ENCODE peak calls at places on chromosomes 12 and 14, in seven cellular contexts. H, J, B, Z, L, U and R are unnamed samples.

GRCh38 chr12:7349418-7349817 is 45.5 kb downstream of the ACSM4 start:
- DNase-seq in Z (no peak), H (no peak), U (no peak), J (no peak), L (no peak), B (no peak), R (no peak)

GRCh38 chr14:43803076-43803689 is 703.9 kb downstream of the FSCB start:
- DNase-seq in Z (no peak), J (no peak), B (no peak), U (peak; percentile 56), H (no peak), L (no peak), R (no peak)

GRCh38 chr12:94769040-94769420 is 118.7 kb upstream of the TMCC3 start:
- DNase-seq in L (no peak), J (no peak), H (no peak), Z (no peak), U (no peak), B (no peak), R (no peak)

GRCh38 chr12:18897816-18898215 is 159.9 kb downstream of the CAPZA3 start:
- DNase-seq in U (no peak), J (no peak), L (no peak), H (no peak), B (no peak), Z (no peak), R (no peak)

GRCh38 chr14:81206115-81206514 is 14.6 kb downstream of the GTF2A1 start:
- DNase-seq in B (no peak), L (no peak), H (no peak), Z (no peak), U (peak; percentile 59), J (no peak), R (no peak)

GRCh38 chr12:40634431-40635131 is 57.7 kb upstream of the CNTN1 start:
- DNase-seq in U (no peak), H (no peak), L (no peak), J (no peak), B (no peak), Z (no peak), R (no peak)

GRCh38 chr12:122571821-122572220 is 44.8 kb downstream of the KNTC1 start:
- DNase-seq in L (no peak), J (no peak), Z (no peak), U (no peak), B (no peak), H (no peak), R (no peak)

GRCh38 chr12:55931780-55932545 is 1.0 kb downstream of the DGKA start:
- DNase-seq in J (peak; percentile 79), H (peak; percentile 41), L (no peak), U (no peak), B (peak; percentile 26), Z (peak; percentile 37), R (no peak)

GRCh38 chr12:130013771-130014484 is 110.1 kb upstream of the TMEM132D start:
- DNase-seq in J (no peak), B (peak; percentile 20), L (no peak), U (peak; percentile 57), Z (peak; percentile 13), H (peak; percentile 4), R (peak; percentile 85)

GRCh38 chr14:92724516-92725340 is 23.7 kb downstream of the LGMN start:
- DNase-seq in L (no peak), B (no peak), U (no peak), J (no peak), Z (peak; percentile 41), H (no peak), R (no peak)

GRCh38 chr14:59281613-59282012 is 93.1 kb downstream of the DAAM1 start:
- DNase-seq in L (no peak), Z (peak; percentile 77), J (no peak), B (peak; percentile 87), H (peak; percentile 76), U (peak; percentile 95), R (no peak)

GRCh38 chr12:6540181-6540877 is 6.0 kb downstream of the GAPDH start:
- DNase-seq in J (peak; percentile 95), L (peak; percentile 71), Z (peak; percentile 95), H (peak; percentile 95), B (peak; percentile 97), U (peak; percentile 77), R (peak; percentile 84)

GRCh38 chr14:55912344-55912743 is 205.9 kb upstream of the PELI2 start:
- DNase-seq in H (no peak), Z (no peak), J (no peak), U (peak; percentile 59), L (no peak), B (no peak), R (no peak)

GRCh38 chr12:103887738-103888137 is 42.5 kb upstream of the HSP90B1 start:
- DNase-seq in Z (no peak), J (no peak), L (no peak), H (peak; percentile 12), B (no peak), U (no peak), R (no peak)

GRCh38 chr12:103886398-103886797 is 43.8 kb upstream of the HSP90B1 start:
- DNase-seq in J (no peak), U (no peak), H (no peak), L (no peak), B (no peak), Z (no peak), R (no peak)

GRCh38 chr12:103881261-103881660 is 40.2 kb upstream of the NT5DC3 start:
- DNase-seq in U (no peak), H (no peak), L (no peak), Z (no peak), B (no peak), J (no peak), R (no peak)

GRCh38 chr12:103882861-103883596 is 42.0 kb upstream of the NT5DC3 start:
- DNase-seq in U (peak; percentile 89), J (no peak), Z (peak; percentile 7), B (no peak), H (no peak), L (no peak), R (no peak)

GRCh38 chr12:103884316-103884715 is 43.3 kb upstream of the NT5DC3 start:
- DNase-seq in B (peak; percentile 76), H (peak; percentile 73), U (peak; percentile 60), L (no peak), J (no peak), Z (peak; percentile 80), R (no peak)
- TF ChIP-seq CTCF in B (peak; percentile 74), H (peak; percentile 56), U (peak; percentile 83), L (no peak), J (no peak), Z (peak; percentile 58), R (peak; percentile 59)

DNA sequence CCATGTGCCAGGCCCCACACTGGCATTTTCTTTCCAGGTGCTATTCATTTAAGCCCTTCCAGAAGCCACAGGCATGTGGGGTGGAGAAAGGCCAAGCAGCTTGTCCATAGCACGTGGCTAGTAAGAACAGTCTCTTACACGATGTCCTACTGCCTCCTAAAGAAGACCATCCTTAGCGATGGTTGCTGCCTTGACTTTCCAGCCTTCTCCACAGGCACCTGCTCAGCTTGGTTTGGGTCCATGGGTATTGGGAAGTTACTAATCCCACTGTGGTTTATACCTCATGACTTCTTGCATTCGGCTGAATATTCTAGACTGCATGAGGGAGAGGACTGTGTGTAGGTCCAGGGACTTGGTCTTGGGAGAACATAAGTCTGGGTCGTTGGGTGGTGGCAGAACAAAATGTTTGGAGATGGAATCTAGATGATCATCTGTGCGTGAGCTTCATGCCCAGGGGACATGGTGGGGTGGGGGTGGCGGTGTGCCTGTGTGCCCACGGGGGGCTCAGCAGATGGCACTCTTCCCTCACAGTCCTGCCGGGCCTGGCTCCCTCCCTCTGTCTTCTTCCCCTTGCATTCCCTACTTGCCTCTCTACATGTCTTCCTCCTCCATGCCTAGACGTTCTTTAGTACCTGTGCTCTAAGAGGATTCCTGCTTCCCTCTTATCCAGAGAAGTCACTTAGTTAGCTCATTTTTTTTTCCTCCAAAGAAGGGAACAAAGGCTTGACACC is 49.1 kb downstream of the NINJ2 start:
- DNase-seq in L (no peak), B (no peak), H (no peak), J (no peak), Z (peak; percentile 26), U (no peak), R (no peak)
- TF ChIP-seq CTCF in L (no peak), B (peak; percentile 10), H (no peak), J (peak; percentile 10), Z (peak; percentile 5), U (no peak), R (no peak)

GRCh38 chr14:103731481-103731880 is 15.9 kb downstream of the ZFYVE21 start:
- DNase-seq in H (no peak), B (no peak), Z (no peak), L (no peak), U (no peak), J (peak; percentile 53), R (no peak)

GRCh38 chr14:103729496-103730448 is 14.2 kb downstream of the ZFYVE21 start:
- DNase-seq in U (no peak), B (no peak), L (no peak), J (no peak), H (no peak), Z (no peak), R (no peak)

GRCh38 chr14:103728721-103729120 is 13.1 kb downstream of the ZFYVE21 start:
- DNase-seq in U (no peak), L (no peak), H (no peak), B (no peak), J (no peak), Z (no peak), R (no peak)

GRCh38 chr14:103731916-103732867 is 16.6 kb downstream of the ZFYVE21 start:
- DNase-seq in H (no peak), B (no peak), L (no peak), J (peak; percentile 58), Z (no peak), U (no peak), R (peak; percentile 62)

DNA sequence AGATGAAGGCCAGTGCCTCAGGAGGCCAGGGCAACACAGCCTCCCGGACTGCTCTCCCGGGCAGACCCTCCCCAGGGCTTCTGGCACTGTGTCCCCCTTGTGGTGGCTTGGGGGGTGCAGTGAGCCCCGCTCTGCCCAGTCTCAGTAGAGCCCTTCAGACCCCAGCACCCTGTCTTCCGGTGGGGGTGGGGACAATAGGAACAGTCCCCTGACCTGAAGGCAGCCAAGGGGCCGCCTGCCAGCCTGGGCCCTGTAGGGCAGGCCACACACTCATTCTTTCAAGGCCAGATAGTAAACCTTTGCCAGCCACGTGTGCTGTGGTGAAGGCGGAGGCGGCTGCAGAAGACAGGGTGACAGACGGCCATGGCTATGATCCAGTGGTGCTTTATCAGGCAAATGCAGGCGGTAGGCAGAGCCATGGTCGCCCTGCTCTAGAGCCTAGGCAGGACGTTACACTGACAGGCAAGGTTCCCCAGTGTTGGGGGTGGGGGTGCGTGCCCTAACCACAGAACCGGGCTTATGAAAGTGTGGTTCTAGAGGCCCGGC is 15.0 kb downstream of the ZFYVE21 start:
- DNase-seq in H (no peak), Z (no peak), J (no peak), U (no peak), L (no peak), B (no peak), R (no peak)
- TF ChIP-seq CTCF in H (peak; percentile 4), Z (peak; percentile 5), J (no peak), U (no peak), L (no peak), B (no peak), R (no peak)

GRCh38 chr14:77027538-77028383 is 747 bp downstream of the IRF2BPL start:
- DNase-seq in Z (peak; percentile 81), U (peak; percentile 72), B (peak; percentile 75), H (peak; percentile 81), J (peak; percentile 85), L (no peak), R (peak; percentile 83)
- TF ChIP-seq CTCF in Z (peak; percentile 10), U (no peak), B (peak; percentile 26), H (no peak), J (no peak), L (no peak), R (no peak)

GRCh38 chr12:115771065-115771464 is 506.4 kb downstream of the MED13L start:
- DNase-seq in L (no peak), U (peak; percentile 47), B (peak; percentile 6), Z (peak; percentile 8), J (no peak), H (peak; percentile 20), R (no peak)
- TF ChIP-seq CTCF in L (no peak), U (peak; percentile 50), B (no peak), Z (no peak), J (no peak), H (no peak), R (peak; percentile 47)